ENCODE peak calls at places on chromosomes 5 and 9, in nine cellular contexts. L is tibial nerve, X is prostate gland, G is left ventricle myocardium inferior, E is heart left ventricle, T is tibial artery, J is sigmoid colon, C is Karpas-422, Q is GM23338. Y is an unnamed sample.

GRCh38 chr5:124973613-124974130 is 227.2 kb upstream of the ZNF608 start:
- DNase-seq in L (no peak), X (no peak), G (no peak), E (no peak), T (no peak), J (no peak), C (no peak), Q (no peak), Y (no peak)

GRCh38 chr9:119375892-119376291 is 6.7 kb upstream of the BRINP1 start:
- DNase-seq in L (no peak), X (no peak), G (no peak), E (no peak), T (no peak), J (no peak), C (peak; percentile 67), Q (peak; percentile 87), Y (no peak)

GRCh38 chr5:57338068-57338848 is 144.4 kb downstream of the ACTBL2 start:
- DNase-seq in L (no peak), X (no peak), G (no peak), E (no peak), T (no peak), J (no peak), C (peak; percentile 81), Q (peak; percentile 82), Y (peak; percentile 15)

GRCh38 chr9:110815361-110815760 is 146.8 kb downstream of the MUSK start:
- DNase-seq in L (no peak), X (no peak), G (no peak), E (no peak), T (no peak), J (no peak), C (no peak), Q (no peak), Y (no peak)

GRCh38 chr5:159331099-159331973 is 1.0 kb upstream of the IL12B start:
- DNase-seq in L (peak; percentile 28), X (peak; percentile 37), G (peak; percentile 72), E (peak; percentile 70), T (peak; percentile 72), J (peak; percentile 74), C (peak; percentile 86), Q (peak; percentile 71), Y (peak; percentile 50)

GRCh38 chr5:96855041-96855872 is 21.0 kb upstream of the ERAP2 start:
- DNase-seq in L (no peak), X (no peak), G (no peak), E (no peak), T (no peak), J (no peak), C (no peak), Q (no peak), Y (no peak)

GRCh38 chr9:14415947-14416346 is 102.0 kb upstream of the NFIB start:
- DNase-seq in L (no peak), X (no peak), G (no peak), E (no peak), T (no peak), J (no peak), C (no peak), Q (no peak), Y (no peak)

GRCh38 chr5:133328800-133329199 is 277.0 kb downstream of the HSPA4 start:
- DNase-seq in L (no peak), X (no peak), G (no peak), E (no peak), T (no peak), J (peak; percentile 21), C (no peak), Q (no peak), Y (no peak)

GRCh38 chr5:66891184-66891925 is 295.2 kb downstream of the MAST4 start:
- DNase-seq in L (no peak), X (peak; percentile 36), G (no peak), E (peak; percentile 54), T (no peak), J (no peak), C (no peak), Q (peak; percentile 21), Y (peak; percentile 15)

GRCh38 chr9:8332296-8332695 is 532.7 kb upstream of the DMAC1 start:
- DNase-seq in L (no peak), X (no peak), G (no peak), E (no peak), T (no peak), J (no peak), C (no peak), Q (no peak), Y (no peak)

GRCh38 chr5:21063146-21063545 is 1075.1 kb upstream of the CDH18 start:
- DNase-seq in L (no peak), X (no peak), G (no peak), E (no peak), T (no peak), J (no peak), C (no peak), Q (no peak), Y (no peak)

GRCh38 chr5:102961671-102962070 is 158.3 kb downstream of the GIN1 start:
- DNase-seq in L (no peak), X (no peak), G (no peak), E (no peak), T (no peak), J (no peak), C (no peak), Q (no peak), Y (no peak)

GRCh38 chr5:84362061-84362720 is 22.5 kb downstream of the EDIL3 start:
- DNase-seq in L (no peak), X (no peak), G (no peak), E (no peak), T (no peak), J (no peak), C (no peak), Q (no peak), Y (no peak)

GRCh38 chr9:1637401-1637800 is 377.7 kb upstream of the SMARCA2 start:
- DNase-seq in L (no peak), X (no peak), G (no peak), E (no peak), T (no peak), J (no peak), C (no peak), Q (peak; percentile 12), Y (no peak)

GRCh38 chr9:93189369-93190132 is 5.6 kb downstream of the WNK2 start:
- DNase-seq in L (no peak), X (no peak), G (no peak), E (no peak), T (no peak), J (no peak), C (no peak), Q (no peak), Y (no peak)
- H3K4me1 ChIP-seq in L (no peaks in the 10 kb centered on the region), X (peaks cover 33% of the 10 kb centered on the region), G (peaks cover 70% of the 10 kb centered on the region), E (peaks cover 19% of the 10 kb centered on the region), T (peaks cover 16% of the 10 kb centered on the region), J (peaks cover 76% of the 10 kb centered on the region), C (no peaks in the 10 kb centered on the region), Q (peaks cover 32% of the 10 kb centered on the region), Y (peaks cover 86% of the 10 kb centered on the region)

GRCh38 chr9:127855522-127855921 is 1.1 kb upstream of the ENG start:
- DNase-seq in L (no peak), X (no peak), G (no peak), E (no peak), T (no peak), J (no peak), C (no peak), Q (no peak), Y (no peak)

GRCh38 chr9:127856094-127856740 is 1.8 kb upstream of the ENG start:
- DNase-seq in L (no peak), X (no peak), G (no peak), E (no peak), T (no peak), J (no peak), C (no peak), Q (no peak), Y (no peak)

GRCh38 chr9:127854169-127854833 is at the start of gene ENG:
- DNase-seq in L (peak; percentile 62), X (peak; percentile 31), G (peak; percentile 90), E (peak; percentile 91), T (peak; percentile 87), J (peak; percentile 90), C (no peak), Q (peak; percentile 73), Y (peak; percentile 60)

GRCh38 chr9:127858041-127858512 is 3.6 kb upstream of the ENG start:
- DNase-seq in L (no peak), X (no peak), G (peak; percentile 83), E (peak; percentile 80), T (no peak), J (no peak), C (no peak), Q (no peak), Y (peak; percentile 66)

GRCh38 chr9:127857278-127857677 is 2.8 kb upstream of the ENG start:
- DNase-seq in L (no peak), X (no peak), G (no peak), E (no peak), T (no peak), J (no peak), C (no peak), Q (no peak), Y (no peak)
- H3K27ac ChIP-seq in L (no peak overlapping the region), X (no peak overlapping the region), G (peak overlapping the region; percentile 97), E (peak overlapping the region; percentile 87), T (peak overlapping the region; percentile 82), J (no peak overlapping the region), C (no peak overlapping the region), Q (no peak overlapping the region), Y (no peak overlapping the region)

GRCh38 chr5:180274695-180275094 is 17.2 kb downstream of the MAPK9 start:
- DNase-seq in L (no peak), X (no peak), G (no peak), E (no peak), T (no peak), J (no peak), C (no peak), Q (no peak), Y (no peak)
- H3K36me3 ChIP-seq in L (peaks cover 7% of the 10 kb centered on the region), X (peaks cover 9% of the 10 kb centered on the region), G (peaks cover 98% of the 10 kb centered on the region), E (no peaks in the 10 kb centered on the region), T (peaks cover 84% of the 10 kb centered on the region), J (peaks cover 25% of the 10 kb centered on the region), C (peaks cover 77% of the 10 kb centered on the region), Q (peaks cover 17% of the 10 kb centered on the region), Y (peaks cover 24% of the 10 kb centered on the region)

GRCh38 chr9:6780690-6781089 is 22.9 kb downstream of the KDM4C start:
- DNase-seq in L (no peak), X (no peak), G (no peak), E (no peak), T (no peak), J (no peak), C (no peak), Q (no peak), Y (no peak)
- H3K4me1 ChIP-seq in L (peaks cover 29% of the 10 kb centered on the region), X (no peaks in the 10 kb centered on the region), G (peaks cover 55% of the 10 kb centered on the region), E (peaks cover 42% of the 10 kb centered on the region), T (peaks cover 18% of the 10 kb centered on the region), J (peaks cover 24% of the 10 kb centered on the region), C (peaks cover 30% of the 10 kb centered on the region), Q (peaks cover 66% of the 10 kb centered on the region), Y (peaks cover 64% of the 10 kb centered on the region)